ENCODE peak calls at places on chromosome 18, in five cellular contexts. One of them, this sample, is unnamed.

GRCh38 chr18:57630759-57631660 is 9.4 kb upstream of the NARS1 start:
- DNase-seq in stimulated activated CD8-positive, alpha-beta memory T cell treated with anti-CD3 and anti-CD28 coated beads, Interleukin-4, amount 100 ng/mL, for 24 hours: no peak
- DNase-seq in WERI-Rb-1: no peak
- DNase-seq in heart left ventricle: no peak
- DNase-seq in dorsolateral prefrontal cortex: no peak
- DNase-seq in this sample: no peak

GRCh38 chr18:38648184-38648583 is 1082.6 kb upstream of the CELF4 start:
- DNase-seq in dorsolateral prefrontal cortex: no peak
- DNase-seq in stimulated activated CD8-positive, alpha-beta memory T cell treated with anti-CD3 and anti-CD28 coated beads, Interleukin-4, amount 100 ng/mL, for 24 hours: no peak
- DNase-seq in heart left ventricle: no peak
- DNase-seq in WERI-Rb-1: no peak
- DNase-seq in this sample: no peak

GRCh38 chr18:21820035-21820810 is 79.6 kb downstream of the MIB1 start:
- DNase-seq in dorsolateral prefrontal cortex: no peak
- DNase-seq in stimulated activated CD8-positive, alpha-beta memory T cell treated with anti-CD3 and anti-CD28 coated beads, Interleukin-4, amount 100 ng/mL, for 24 hours: no peak
- DNase-seq in WERI-Rb-1: no peak
- DNase-seq in heart left ventricle: no peak
- DNase-seq in this sample: no peak

GRCh38 chr18:45336431-45336830 is 278.8 kb upstream of the SLC14A2 start:
- DNase-seq in stimulated activated CD8-positive, alpha-beta memory T cell treated with anti-CD3 and anti-CD28 coated beads, Interleukin-4, amount 100 ng/mL, for 24 hours: no peak
- DNase-seq in heart left ventricle: no peak
- DNase-seq in dorsolateral prefrontal cortex: no peak
- DNase-seq in WERI-Rb-1: no peak
- DNase-seq in this sample: no peak

GRCh38 chr18:44599409-44599808 is 81.3 kb upstream of the SETBP1 start:
- DNase-seq in dorsolateral prefrontal cortex: peak
- DNase-seq in stimulated activated CD8-positive, alpha-beta memory T cell treated with anti-CD3 and anti-CD28 coated beads, Interleukin-4, amount 100 ng/mL, for 24 hours: no peak
- DNase-seq in heart left ventricle: no peak
- DNase-seq in WERI-Rb-1: no peak
- DNase-seq in this sample: peak

GRCh38 chr18:79612291-79613108 is 67.1 kb upstream of the CTDP1 start:
- DNase-seq in WERI-Rb-1: peak
- DNase-seq in dorsolateral prefrontal cortex: no peak
- DNase-seq in stimulated activated CD8-positive, alpha-beta memory T cell treated with anti-CD3 and anti-CD28 coated beads, Interleukin-4, amount 100 ng/mL, for 24 hours: no peak
- DNase-seq in heart left ventricle: no peak
- DNase-seq in this sample: no peak

GRCh38 chr18:12890500-12890899 is 6.5 kb upstream of the PTPN2 start:
- DNase-seq in stimulated activated CD8-positive, alpha-beta memory T cell treated with anti-CD3 and anti-CD28 coated beads, Interleukin-4, amount 100 ng/mL, for 24 hours: no peak
- DNase-seq in heart left ventricle: no peak
- DNase-seq in WERI-Rb-1: peak
- DNase-seq in dorsolateral prefrontal cortex: no peak
- DNase-seq in this sample: no peak

GRCh38 chr18:48229445-48230052 is 179.6 kb downstream of the ZBTB7C start:
- DNase-seq in stimulated activated CD8-positive, alpha-beta memory T cell treated with anti-CD3 and anti-CD28 coated beads, Interleukin-4, amount 100 ng/mL, for 24 hours: no peak
- DNase-seq in dorsolateral prefrontal cortex: no peak
- DNase-seq in WERI-Rb-1: peak
- DNase-seq in heart left ventricle: no peak
- DNase-seq in this sample: no peak

GRCh38 chr18:55732227-55733106 is 144.5 kb upstream of the TCF4 start:
- DNase-seq in stimulated activated CD8-positive, alpha-beta memory T cell treated with anti-CD3 and anti-CD28 coated beads, Interleukin-4, amount 100 ng/mL, for 24 hours: no peak
- DNase-seq in heart left ventricle: no peak
- DNase-seq in WERI-Rb-1: no peak
- DNase-seq in dorsolateral prefrontal cortex: no peak
- DNase-seq in this sample: no peak

GRCh38 chr18:13414542-13414941 is 196.0 kb downstream of the LDLRAD4 start:
- DNase-seq in heart left ventricle: no peak
- DNase-seq in stimulated activated CD8-positive, alpha-beta memory T cell treated with anti-CD3 and anti-CD28 coated beads, Interleukin-4, amount 100 ng/mL, for 24 hours: no peak
- DNase-seq in dorsolateral prefrontal cortex: no peak
- DNase-seq in WERI-Rb-1: no peak
- DNase-seq in this sample: no peak

GRCh38 chr18:32081881-32082280 is 9.8 kb upstream of the RNF138 start:
- DNase-seq in WERI-Rb-1: no peak
- DNase-seq in dorsolateral prefrontal cortex: no peak
- DNase-seq in stimulated activated CD8-positive, alpha-beta memory T cell treated with anti-CD3 and anti-CD28 coated beads, Interleukin-4, amount 100 ng/mL, for 24 hours: no peak
- DNase-seq in heart left ventricle: no peak
- DNase-seq in this sample: no peak

GRCh38 chr18:24446453-24446852 is 14.0 kb upstream of the HRH4 start:
- DNase-seq in heart left ventricle: no peak
- DNase-seq in WERI-Rb-1: no peak
- DNase-seq in stimulated activated CD8-positive, alpha-beta memory T cell treated with anti-CD3 and anti-CD28 coated beads, Interleukin-4, amount 100 ng/mL, for 24 hours: no peak
- DNase-seq in dorsolateral prefrontal cortex: no peak
- DNase-seq in this sample: no peak

GRCh38 chr18:57437433-57437781 is 2.2 kb downstream of the ONECUT2 start:
- DNase-seq in dorsolateral prefrontal cortex: no peak
- DNase-seq in heart left ventricle: no peak
- DNase-seq in stimulated activated CD8-positive, alpha-beta memory T cell treated with anti-CD3 and anti-CD28 coated beads, Interleukin-4, amount 100 ng/mL, for 24 hours: no peak
- DNase-seq in WERI-Rb-1: peak
- DNase-seq in this sample: no peak

GRCh38 chr18:56112013-56112749 is 524.2 kb upstream of the TCF4 start:
- DNase-seq in dorsolateral prefrontal cortex: no peak
- DNase-seq in stimulated activated CD8-positive, alpha-beta memory T cell treated with anti-CD3 and anti-CD28 coated beads, Interleukin-4, amount 100 ng/mL, for 24 hours: no peak
- DNase-seq in heart left ventricle: no peak
- DNase-seq in WERI-Rb-1: no peak
- DNase-seq in this sample: no peak

GRCh38 chr18:3441290-3441689 is 8.7 kb upstream of the TGIF1 start:
- DNase-seq in dorsolateral prefrontal cortex: no peak
- DNase-seq in heart left ventricle: no peak
- DNase-seq in WERI-Rb-1: peak
- DNase-seq in stimulated activated CD8-positive, alpha-beta memory T cell treated with anti-CD3 and anti-CD28 coated beads, Interleukin-4, amount 100 ng/mL, for 24 hours: no peak
- DNase-seq in this sample: no peak

GRCh38 chr18:78542204-78542603 is 437.4 kb upstream of the SALL3 start:
- DNase-seq in WERI-Rb-1: no peak
- DNase-seq in heart left ventricle: no peak
- DNase-seq in stimulated activated CD8-positive, alpha-beta memory T cell treated with anti-CD3 and anti-CD28 coated beads, Interleukin-4, amount 100 ng/mL, for 24 hours: no peak
- DNase-seq in dorsolateral prefrontal cortex: peak
- DNase-seq in this sample: peak

GRCh38 chr18:8142131-8142711 is 467.0 kb upstream of the RAB12 start:
- DNase-seq in WERI-Rb-1: no peak
- DNase-seq in heart left ventricle: no peak
- DNase-seq in stimulated activated CD8-positive, alpha-beta memory T cell treated with anti-CD3 and anti-CD28 coated beads, Interleukin-4, amount 100 ng/mL, for 24 hours: no peak
- DNase-seq in dorsolateral prefrontal cortex: no peak
- DNase-seq in this sample: no peak

GRCh38 chr18:42429208-42429607 is 474.2 kb downstream of the PIK3C3 start:
- DNase-seq in WERI-Rb-1: no peak
- DNase-seq in heart left ventricle: no peak
- DNase-seq in dorsolateral prefrontal cortex: no peak
- DNase-seq in stimulated activated CD8-positive, alpha-beta memory T cell treated with anti-CD3 and anti-CD28 coated beads, Interleukin-4, amount 100 ng/mL, for 24 hours: no peak
- DNase-seq in this sample: no peak

GRCh38 chr18:10006261-10006903 is 92.6 kb downstream of the VAPA start:
- DNase-seq in heart left ventricle: no peak
- DNase-seq in dorsolateral prefrontal cortex: no peak
- DNase-seq in WERI-Rb-1: peak
- DNase-seq in stimulated activated CD8-positive, alpha-beta memory T cell treated with anti-CD3 and anti-CD28 coated beads, Interleukin-4, amount 100 ng/mL, for 24 hours: no peak
- DNase-seq in this sample: no peak

GRCh38 chr18:10036479-10036878 is 122.7 kb downstream of the VAPA start:
- DNase-seq in dorsolateral prefrontal cortex: no peak
- DNase-seq in WERI-Rb-1: no peak
- DNase-seq in stimulated activated CD8-positive, alpha-beta memory T cell treated with anti-CD3 and anti-CD28 coated beads, Interleukin-4, amount 100 ng/mL, for 24 hours: no peak
- DNase-seq in heart left ventricle: no peak
- DNase-seq in this sample: no peak

GRCh38 chr18:74416124-74416523 is 41.0 kb downstream of the DIPK1C start:
- DNase-seq in stimulated activated CD8-positive, alpha-beta memory T cell treated with anti-CD3 and anti-CD28 coated beads, Interleukin-4, amount 100 ng/mL, for 24 hours: no peak
- DNase-seq in dorsolateral prefrontal cortex: no peak
- DNase-seq in heart left ventricle: no peak
- DNase-seq in WERI-Rb-1: no peak
- DNase-seq in this sample: no peak

GRCh38 chr18:67318651-67319050 is 197.9 kb downstream of the DSEL start:
- DNase-seq in dorsolateral prefrontal cortex: no peak
- DNase-seq in heart left ventricle: no peak
- DNase-seq in WERI-Rb-1: no peak
- DNase-seq in stimulated activated CD8-positive, alpha-beta memory T cell treated with anti-CD3 and anti-CD28 coated beads, Interleukin-4, amount 100 ng/mL, for 24 hours: no peak
- DNase-seq in this sample: no peak

GRCh38 chr18:63997606-63998005 is 27.7 kb downstream of the SERPINB8 start:
- DNase-seq in WERI-Rb-1: no peak
- DNase-seq in dorsolateral prefrontal cortex: no peak
- DNase-seq in heart left ventricle: no peak
- DNase-seq in stimulated activated CD8-positive, alpha-beta memory T cell treated with anti-CD3 and anti-CD28 coated beads, Interleukin-4, amount 100 ng/mL, for 24 hours: no peak
- DNase-seq in this sample: no peak

GRCh38 chr18:62637807-62638687 is 77.3 kb upstream of the PHLPP1 start:
- DNase-seq in stimulated activated CD8-positive, alpha-beta memory T cell treated with anti-CD3 and anti-CD28 coated beads, Interleukin-4, amount 100 ng/mL, for 24 hours: peak
- DNase-seq in WERI-Rb-1: peak
- DNase-seq in dorsolateral prefrontal cortex: no peak
- DNase-seq in heart left ventricle: no peak
- DNase-seq in this sample: no peak

GRCh38 chr18:35827275-35827929 is 145.1 kb upstream of the RMP24 start:
- DNase-seq in stimulated activated CD8-positive, alpha-beta memory T cell treated with anti-CD3 and anti-CD28 coated beads, Interleukin-4, amount 100 ng/mL, for 24 hours: no peak
- DNase-seq in dorsolateral prefrontal cortex: no peak
- DNase-seq in heart left ventricle: no peak
- DNase-seq in WERI-Rb-1: no peak
- DNase-seq in this sample: no peak

GRCh38 chr18:841647-842370 is 29.8 kb upstream of the YES1 start:
- DNase-seq in WERI-Rb-1: no peak
- DNase-seq in heart left ventricle: no peak
- DNase-seq in dorsolateral prefrontal cortex: no peak
- DNase-seq in stimulated activated CD8-positive, alpha-beta memory T cell treated with anti-CD3 and anti-CD28 coated beads, Interleukin-4, amount 100 ng/mL, for 24 hours: no peak
- DNase-seq in this sample: no peak

GRCh38 chr18:62759704-62760402 is 44.5 kb downstream of the PHLPP1 start:
- DNase-seq in WERI-Rb-1: no peak
- DNase-seq in stimulated activated CD8-positive, alpha-beta memory T cell treated with anti-CD3 and anti-CD28 coated beads, Interleukin-4, amount 100 ng/mL, for 24 hours: no peak
- DNase-seq in heart left ventricle: no peak
- DNase-seq in dorsolateral prefrontal cortex: no peak
- DNase-seq in this sample: no peak

GRCh38 chr18:43780782-43781340 is 503.6 kb upstream of the SYT4 start:
- DNase-seq in stimulated activated CD8-positive, alpha-beta memory T cell treated with anti-CD3 and anti-CD28 coated beads, Interleukin-4, amount 100 ng/mL, for 24 hours: no peak
- DNase-seq in heart left ventricle: no peak
- DNase-seq in WERI-Rb-1: no peak
- DNase-seq in dorsolateral prefrontal cortex: no peak
- DNase-seq in this sample: no peak

GRCh38 chr18:50074404-50074803 is 120.5 kb downstream of the MYO5B start:
- DNase-seq in heart left ventricle: no peak
- DNase-seq in dorsolateral prefrontal cortex: no peak
- DNase-seq in WERI-Rb-1: no peak
- DNase-seq in stimulated activated CD8-positive, alpha-beta memory T cell treated with anti-CD3 and anti-CD28 coated beads, Interleukin-4, amount 100 ng/mL, for 24 hours: no peak
- DNase-seq in this sample: no peak

GRCh38 chr18:11741505-11742145 is 52.6 kb downstream of the GNAL start:
- DNase-seq in heart left ventricle: no peak
- DNase-seq in stimulated activated CD8-positive, alpha-beta memory T cell treated with anti-CD3 and anti-CD28 coated beads, Interleukin-4, amount 100 ng/mL, for 24 hours: no peak
- DNase-seq in dorsolateral prefrontal cortex: no peak
- DNase-seq in WERI-Rb-1: no peak
- DNase-seq in this sample: no peak

GRCh38 chr18:10453885-10454772 is at the start of gene APCDD1:
- DNase-seq in heart left ventricle: peak
- DNase-seq in dorsolateral prefrontal cortex: peak
- DNase-seq in stimulated activated CD8-positive, alpha-beta memory T cell treated with anti-CD3 and anti-CD28 coated beads, Interleukin-4, amount 100 ng/mL, for 24 hours: no peak
- DNase-seq in WERI-Rb-1: peak
- DNase-seq in this sample: peak